ENCODE peak calls at places on chromosomes 11 and 22, in nine cellular contexts. One of them, this sample, is unnamed.

GRCh38 chr11:119320593-119321524 is 3.9 kb upstream of the MCAM start:
- DNase-seq in caudate nucleus: no peak
- DNase-seq in transverse colon: peak; percentile 72
- DNase-seq in osteoblast: peak; percentile 98
- DNase-seq in right lobe of liver: peak; percentile 63
- DNase-seq in IMR-90: peak; percentile 65
- DNase-seq in neuronal stem cell: no peak
- DNase-seq in CD4-positive, CD25-positive, alpha-beta regulatory T cell: peak; percentile 82
- DNase-seq in heart right ventricle: peak; percentile 78
- DNase-seq in this sample: peak; percentile 87

GRCh38 chr22:20183101-20183500 is 32.2 kb upstream of the CCDC188 start:
- DNase-seq in heart right ventricle: no peak
- DNase-seq in IMR-90: no peak
- DNase-seq in caudate nucleus: no peak
- DNase-seq in transverse colon: no peak
- DNase-seq in neuronal stem cell: no peak
- DNase-seq in right lobe of liver: no peak
- DNase-seq in CD4-positive, CD25-positive, alpha-beta regulatory T cell: no peak
- DNase-seq in osteoblast: no peak
- DNase-seq in this sample: no peak

GRCh38 chr11:45332486-45332934 is 46.4 kb upstream of the SYT13 start:
- DNase-seq in osteoblast: peak; percentile 81
- DNase-seq in caudate nucleus: no peak
- DNase-seq in IMR-90: peak; percentile 19
- DNase-seq in neuronal stem cell: peak; percentile 51
- DNase-seq in heart right ventricle: peak; percentile 45
- DNase-seq in transverse colon: peak; percentile 42
- DNase-seq in CD4-positive, CD25-positive, alpha-beta regulatory T cell: peak; percentile 18
- DNase-seq in right lobe of liver: no peak
- DNase-seq in this sample: no peak

GRCh38 chr11:116853461-116854073 is 16.1 kb upstream of the APOA1 start:
- DNase-seq in right lobe of liver: no peak
- DNase-seq in caudate nucleus: no peak
- DNase-seq in transverse colon: peak; percentile 48
- DNase-seq in IMR-90: peak; percentile 96
- DNase-seq in CD4-positive, CD25-positive, alpha-beta regulatory T cell: peak; percentile 96
- DNase-seq in neuronal stem cell: no peak
- DNase-seq in osteoblast: peak; percentile 95
- DNase-seq in heart right ventricle: no peak
- DNase-seq in this sample: no peak

GRCh38 chr11:118820412-118821357 is 29.7 kb upstream of the DDX6 start:
- DNase-seq in transverse colon: peak; percentile 94
- DNase-seq in IMR-90: no peak
- DNase-seq in heart right ventricle: peak; percentile 77
- DNase-seq in osteoblast: peak; percentile 71
- DNase-seq in CD4-positive, CD25-positive, alpha-beta regulatory T cell: no peak
- DNase-seq in neuronal stem cell: no peak
- DNase-seq in right lobe of liver: peak; percentile 87
- DNase-seq in caudate nucleus: peak; percentile 30
- DNase-seq in this sample: peak; percentile 95

GRCh38 chr22:36940676-36941075 is 27.2 kb downstream of the CSF2RB start:
- DNase-seq in heart right ventricle: no peak
- DNase-seq in neuronal stem cell: no peak
- DNase-seq in right lobe of liver: no peak
- DNase-seq in transverse colon: peak; percentile 34
- DNase-seq in osteoblast: peak; percentile 45
- DNase-seq in caudate nucleus: no peak
- DNase-seq in CD4-positive, CD25-positive, alpha-beta regulatory T cell: peak; percentile 62
- DNase-seq in IMR-90: no peak
- DNase-seq in this sample: no peak

GRCh38 chr22:41003976-41004375 is 52.8 kb downstream of the RBX1 start:
- DNase-seq in right lobe of liver: no peak
- DNase-seq in caudate nucleus: no peak
- DNase-seq in osteoblast: no peak
- DNase-seq in transverse colon: no peak
- DNase-seq in neuronal stem cell: no peak
- DNase-seq in IMR-90: no peak
- DNase-seq in CD4-positive, CD25-positive, alpha-beta regulatory T cell: no peak
- DNase-seq in heart right ventricle: no peak
- DNase-seq in this sample: no peak

GRCh38 chr22:46963672-46964545 is 201.5 kb downstream of the TBC1D22A start:
- DNase-seq in caudate nucleus: no peak
- DNase-seq in transverse colon: no peak
- DNase-seq in osteoblast: peak; percentile 41
- DNase-seq in right lobe of liver: no peak
- DNase-seq in CD4-positive, CD25-positive, alpha-beta regulatory T cell: no peak
- DNase-seq in heart right ventricle: no peak
- DNase-seq in IMR-90: no peak
- DNase-seq in neuronal stem cell: no peak
- DNase-seq in this sample: peak; percentile 53

GRCh38 chr11:123586568-123586967 is 67.9 kb downstream of the SCN3B start:
- DNase-seq in neuronal stem cell: no peak
- DNase-seq in CD4-positive, CD25-positive, alpha-beta regulatory T cell: no peak
- DNase-seq in right lobe of liver: no peak
- DNase-seq in IMR-90: no peak
- DNase-seq in transverse colon: no peak
- DNase-seq in heart right ventricle: no peak
- DNase-seq in osteoblast: no peak
- DNase-seq in caudate nucleus: no peak
- DNase-seq in this sample: no peak

GRCh38 chr11:115132829-115133228 is 371.4 kb downstream of the CADM1 start:
- DNase-seq in neuronal stem cell: no peak
- DNase-seq in IMR-90: no peak
- DNase-seq in CD4-positive, CD25-positive, alpha-beta regulatory T cell: peak; percentile 2
- DNase-seq in osteoblast: no peak
- DNase-seq in heart right ventricle: no peak
- DNase-seq in transverse colon: peak; percentile 21
- DNase-seq in right lobe of liver: no peak
- DNase-seq in caudate nucleus: no peak
- DNase-seq in this sample: no peak

GRCh38 chr11:57711414-57712255 is at the start of gene MED19:
- DNase-seq in neuronal stem cell: peak; percentile 82
- DNase-seq in transverse colon: peak; percentile 88
- DNase-seq in IMR-90: peak; percentile 72
- DNase-seq in heart right ventricle: peak; percentile 54
- DNase-seq in osteoblast: peak; percentile 85
- DNase-seq in caudate nucleus: peak; percentile 54
- DNase-seq in right lobe of liver: peak; percentile 80
- DNase-seq in CD4-positive, CD25-positive, alpha-beta regulatory T cell: peak; percentile 90
- DNase-seq in this sample: peak; percentile 95

GRCh38 chr11:41978951-41979350 is 519.5 kb upstream of the LRRC4C start:
- DNase-seq in osteoblast: no peak
- DNase-seq in CD4-positive, CD25-positive, alpha-beta regulatory T cell: no peak
- DNase-seq in right lobe of liver: no peak
- DNase-seq in neuronal stem cell: no peak
- DNase-seq in caudate nucleus: no peak
- DNase-seq in heart right ventricle: no peak
- DNase-seq in transverse colon: no peak
- DNase-seq in IMR-90: no peak
- DNase-seq in this sample: no peak

DNA sequence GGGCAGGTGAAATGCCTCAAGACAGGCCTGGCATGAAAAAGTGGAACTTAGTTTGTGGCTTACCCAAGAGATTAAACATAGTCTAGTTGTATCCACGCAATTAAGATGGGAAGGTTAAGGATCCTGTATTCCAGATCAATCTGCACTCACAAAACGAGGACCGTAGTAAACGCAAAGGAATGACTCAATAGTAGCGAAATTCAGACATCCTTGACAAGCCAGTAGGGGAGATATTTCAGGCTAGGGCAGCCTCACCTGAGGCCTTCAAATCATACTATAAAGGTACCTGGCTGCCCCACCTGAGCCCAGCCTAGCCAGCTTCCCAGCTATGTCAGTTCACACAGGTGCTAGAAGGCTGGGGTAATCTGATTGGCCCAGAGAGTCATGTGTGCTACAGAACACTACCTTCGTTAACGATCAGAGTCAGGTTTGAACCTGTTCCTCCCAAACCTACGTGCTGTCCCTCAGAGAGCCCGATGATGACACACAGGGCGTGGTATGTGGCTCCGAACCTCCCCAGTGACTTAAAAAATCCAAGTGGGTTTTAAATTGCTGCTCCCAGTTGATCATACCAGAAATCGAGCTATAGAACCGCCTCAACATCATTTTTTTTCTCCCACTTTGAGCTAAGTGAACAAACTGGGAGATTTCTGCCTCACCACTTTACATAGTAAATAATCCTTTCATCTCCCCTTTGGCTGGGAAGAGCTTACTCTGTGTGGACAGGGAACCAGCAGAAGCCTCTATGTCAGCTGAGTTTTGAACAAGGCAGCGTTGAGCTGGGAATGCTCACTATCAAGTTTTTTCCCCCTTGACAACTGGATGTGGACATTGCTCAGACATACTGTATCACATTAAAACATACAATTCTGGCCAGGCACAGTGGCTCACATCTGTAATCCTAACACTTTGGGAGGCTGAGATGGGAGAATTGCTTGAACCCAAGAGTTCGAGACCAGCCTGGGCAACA is 46.3 kb downstream of the AHNAK start:
- DNase-seq in osteoblast: no peak
- DNase-seq in transverse colon: peak; percentile 59
- DNase-seq in caudate nucleus: no peak
- DNase-seq in heart right ventricle: no peak
- DNase-seq in CD4-positive, CD25-positive, alpha-beta regulatory T cell: no peak
- DNase-seq in right lobe of liver: no peak
- DNase-seq in neuronal stem cell: no peak
- DNase-seq in IMR-90: no peak
- DNase-seq in this sample: no peak
- H3K27ac ChIP-seq in osteoblast: peak overlapping the region; percentile 40
- H3K27ac ChIP-seq in transverse colon: peak overlapping the region; percentile 83
- H3K27ac ChIP-seq in caudate nucleus: no peak overlapping the region
- H3K27ac ChIP-seq in heart right ventricle: peak overlapping the region; percentile 86
- H3K27ac ChIP-seq in CD4-positive, CD25-positive, alpha-beta regulatory T cell: no peak overlapping the region
- H3K27ac ChIP-seq in right lobe of liver: no peak overlapping the region
- H3K27ac ChIP-seq in neuronal stem cell: no peak overlapping the region
- H3K27ac ChIP-seq in IMR-90: no peak overlapping the region
- H3K27ac ChIP-seq in this sample: peak overlapping the region; percentile 73

DNA sequence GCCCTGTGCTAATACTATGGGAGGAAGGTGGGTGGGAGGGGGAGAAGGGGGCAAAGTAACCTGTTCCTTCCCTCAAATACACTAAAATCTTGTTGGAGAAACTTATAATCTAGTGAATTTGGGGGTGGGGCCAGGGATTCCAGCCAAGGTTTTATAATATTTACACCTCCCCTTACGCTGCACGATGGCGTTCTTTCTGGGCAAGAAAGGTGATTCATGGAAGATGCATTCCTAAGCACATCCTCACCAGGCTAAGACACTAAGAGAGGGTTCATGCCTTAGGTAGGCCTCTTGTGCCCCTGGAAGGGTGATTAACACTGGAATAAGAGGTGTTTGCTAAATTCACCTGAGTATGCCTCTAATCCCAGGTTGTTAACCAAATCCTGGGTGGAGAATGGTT is 82.6 kb downstream of the BARX2 start:
- DNase-seq in osteoblast: no peak
- DNase-seq in transverse colon: no peak
- DNase-seq in neuronal stem cell: no peak
- DNase-seq in IMR-90: no peak
- DNase-seq in heart right ventricle: no peak
- DNase-seq in caudate nucleus: no peak
- DNase-seq in right lobe of liver: no peak
- DNase-seq in CD4-positive, CD25-positive, alpha-beta regulatory T cell: no peak
- DNase-seq in this sample: no peak
- H3K27ac ChIP-seq in osteoblast: no peak overlapping the region
- H3K27ac ChIP-seq in transverse colon: no peak overlapping the region
- H3K27ac ChIP-seq in neuronal stem cell: no peak overlapping the region
- H3K27ac ChIP-seq in IMR-90: no peak overlapping the region
- H3K27ac ChIP-seq in heart right ventricle: no peak overlapping the region
- H3K27ac ChIP-seq in caudate nucleus: no peak overlapping the region
- H3K27ac ChIP-seq in right lobe of liver: no peak overlapping the region
- H3K27ac ChIP-seq in CD4-positive, CD25-positive, alpha-beta regulatory T cell: no peak overlapping the region
- H3K27ac ChIP-seq in this sample: no peak overlapping the region

GRCh38 chr11:125332821-125333220 is 163.2 kb downstream of the FEZ1 start:
- DNase-seq in right lobe of liver: no peak
- DNase-seq in osteoblast: no peak
- DNase-seq in CD4-positive, CD25-positive, alpha-beta regulatory T cell: no peak
- DNase-seq in transverse colon: no peak
- DNase-seq in neuronal stem cell: no peak
- DNase-seq in caudate nucleus: no peak
- DNase-seq in IMR-90: no peak
- DNase-seq in heart right ventricle: no peak
- DNase-seq in this sample: no peak

GRCh38 chr11:125329786-125330185 is 165.2 kb downstream of the PKNOX2 start:
- DNase-seq in CD4-positive, CD25-positive, alpha-beta regulatory T cell: no peak
- DNase-seq in osteoblast: no peak
- DNase-seq in transverse colon: no peak
- DNase-seq in heart right ventricle: no peak
- DNase-seq in right lobe of liver: no peak
- DNase-seq in neuronal stem cell: no peak
- DNase-seq in IMR-90: no peak
- DNase-seq in caudate nucleus: no peak
- DNase-seq in this sample: no peak

GRCh38 chr11:125333354-125334077 is 162.5 kb downstream of the FEZ1 start:
- DNase-seq in neuronal stem cell: no peak
- DNase-seq in osteoblast: peak; percentile 54
- DNase-seq in IMR-90: no peak
- DNase-seq in caudate nucleus: no peak
- DNase-seq in CD4-positive, CD25-positive, alpha-beta regulatory T cell: no peak
- DNase-seq in right lobe of liver: no peak
- DNase-seq in transverse colon: no peak
- DNase-seq in heart right ventricle: no peak
- DNase-seq in this sample: no peak

GRCh38 chr11:125330462-125331325 is 165.4 kb downstream of the FEZ1 start:
- DNase-seq in heart right ventricle: no peak
- DNase-seq in transverse colon: no peak
- DNase-seq in CD4-positive, CD25-positive, alpha-beta regulatory T cell: no peak
- DNase-seq in IMR-90: no peak
- DNase-seq in caudate nucleus: no peak
- DNase-seq in right lobe of liver: no peak
- DNase-seq in neuronal stem cell: no peak
- DNase-seq in osteoblast: no peak
- DNase-seq in this sample: no peak

GRCh38 chr11:125331357-125331756 is 164.7 kb downstream of the FEZ1 start:
- DNase-seq in IMR-90: no peak
- DNase-seq in right lobe of liver: no peak
- DNase-seq in caudate nucleus: no peak
- DNase-seq in CD4-positive, CD25-positive, alpha-beta regulatory T cell: no peak
- DNase-seq in transverse colon: no peak
- DNase-seq in osteoblast: no peak
- DNase-seq in neuronal stem cell: no peak
- DNase-seq in heart right ventricle: no peak
- DNase-seq in this sample: no peak
- H3K27ac ChIP-seq in IMR-90: no peak overlapping the region
- H3K27ac ChIP-seq in right lobe of liver: no peak overlapping the region
- H3K27ac ChIP-seq in caudate nucleus: no peak overlapping the region
- H3K27ac ChIP-seq in CD4-positive, CD25-positive, alpha-beta regulatory T cell: no peak overlapping the region
- H3K27ac ChIP-seq in transverse colon: no peak overlapping the region
- H3K27ac ChIP-seq in osteoblast: no peak overlapping the region
- H3K27ac ChIP-seq in neuronal stem cell: no peak overlapping the region
- H3K27ac ChIP-seq in heart right ventricle: no peak overlapping the region
- H3K27ac ChIP-seq in this sample: no peak overlapping the region

DNA sequence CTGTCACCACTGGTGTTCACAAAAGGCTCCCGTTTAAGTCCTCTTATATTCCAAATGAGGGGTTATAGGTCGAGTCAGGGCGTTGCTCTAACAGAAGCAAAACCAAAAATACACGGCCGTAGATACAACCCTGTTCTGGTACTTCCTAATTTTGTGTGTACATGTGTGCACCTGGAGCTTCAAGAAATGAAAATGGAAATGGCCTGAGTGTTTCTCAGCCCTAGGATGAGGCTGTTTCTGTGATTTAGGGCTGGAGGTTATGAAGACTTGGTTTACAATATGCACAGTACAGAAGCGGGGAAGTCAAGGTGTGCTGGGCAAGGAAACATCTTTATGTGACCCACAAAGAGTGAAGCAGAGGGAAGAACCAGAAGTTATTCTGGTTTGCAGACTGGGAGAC is 110.4 kb upstream of the OR4B1 start:
- DNase-seq in right lobe of liver: no peak
- DNase-seq in caudate nucleus: no peak
- DNase-seq in heart right ventricle: no peak
- DNase-seq in osteoblast: no peak
- DNase-seq in IMR-90: no peak
- DNase-seq in transverse colon: no peak
- DNase-seq in neuronal stem cell: no peak
- DNase-seq in CD4-positive, CD25-positive, alpha-beta regulatory T cell: peak; percentile 45
- DNase-seq in this sample: no peak
- H3K27ac ChIP-seq in right lobe of liver: no peak overlapping the region
- H3K27ac ChIP-seq in caudate nucleus: no peak overlapping the region
- H3K27ac ChIP-seq in heart right ventricle: no peak overlapping the region
- H3K27ac ChIP-seq in osteoblast: no peak overlapping the region
- H3K27ac ChIP-seq in IMR-90: no peak overlapping the region
- H3K27ac ChIP-seq in transverse colon: peak overlapping the region; percentile 68
- H3K27ac ChIP-seq in neuronal stem cell: no peak overlapping the region
- H3K27ac ChIP-seq in CD4-positive, CD25-positive, alpha-beta regulatory T cell: peak overlapping the region; percentile 49
- H3K27ac ChIP-seq in this sample: no peak overlapping the region

This sample was measured in kidney.